ENCODE peak calls at places on chromosomes 4 and X, in eight cellular contexts. B, O, P, J, E, S, H and D are unnamed samples.

GRCh38 chrX:132490086-132490419 is 1.2 kb upstream of the MBNL3 start:
- DNase-seq in B (no peak), O (no peak), P (no peak), J (no peak), E (no peak), S (peak), H (no peak), D (no peak)

GRCh38 chrX:154411981-154412340 is 622 bp downstream of the TAFAZZIN start:
- DNase-seq in B (peak), O (no peak), P (peak), J (no peak), E (no peak), S (no peak), H (peak), D (no peak)

GRCh38 chrX:56726609-56727008 is 2.4 kb upstream of the NBDY start:
- DNase-seq in B (no peak), O (peak), P (peak), J (peak), E (no peak), S (no peak), H (no peak), D (peak)

GRCh38 chr4:82677327-82677726 is 115.5 kb upstream of the TMEM150C start:
- DNase-seq in B (no peak), O (no peak), P (no peak), J (no peak), E (no peak), S (no peak), H (no peak), D (no peak)

GRCh38 chr4:8230033-8230432 is 30.9 kb downstream of the SH3TC1 start:
- DNase-seq in B (no peak), O (no peak), P (no peak), J (no peak), E (no peak), S (no peak), H (no peak), D (no peak)

GRCh38 chrX:68440940-68441339 is 7.6 kb upstream of the OPHN1 start:
- DNase-seq in B (peak), O (no peak), P (no peak), J (peak), E (no peak), S (no peak), H (no peak), D (no peak)

GRCh38 chrX:71164071-71164470 is 19.4 kb downstream of the NLGN3 start:
- DNase-seq in B (no peak), O (no peak), P (no peak), J (no peak), E (no peak), S (no peak), H (no peak), D (no peak)

GRCh38 chr4:51830146-51830545 is 12.8 kb upstream of the DCUN1D4 start:
- DNase-seq in B (no peak), O (no peak), P (no peak), J (no peak), E (no peak), S (no peak), H (no peak), D (no peak)

GRCh38 chrX:76555816-76556215 is 128.3 kb downstream of the MAGEE1 start:
- DNase-seq in B (no peak), O (peak), P (peak), J (no peak), E (no peak), S (no peak), H (no peak), D (peak)

GRCh38 chrX:17584248-17584681 is 153.0 kb upstream of the SCML1 start:
- DNase-seq in B (no peak), O (no peak), P (no peak), J (no peak), E (no peak), S (no peak), H (no peak), D (no peak)

GRCh38 chr4:6278801-6279197 is 9.1 kb downstream of the WFS1 start:
- DNase-seq in B (no peak), O (no peak), P (peak), J (no peak), E (no peak), S (no peak), H (no peak), D (no peak)